ENCODE peak calls at places on chromosomes 2 and 18, in eight cellular contexts. G, R, C, S, X, F, I and O are unnamed samples.

GRCh38 chr18:45059695-45060094 is 379.0 kb downstream of the SETBP1 start:
- DNase-seq in G (no peak), R (peak; percentile 4), C (peak; percentile 88), S (peak; percentile 88), X (peak; percentile 21), F (peak; percentile 36), I (no peak), O (no peak)

GRCh38 chr18:75391275-75392115 is 36.0 kb downstream of the SMIM21 start:
- DNase-seq in G (no peak), R (no peak), C (no peak), S (no peak), X (no peak), F (no peak), I (no peak), O (no peak)

GRCh38 chr18:3994061-3994687 is 460.9 kb downstream of the DLGAP1 start:
- DNase-seq in G (no peak), R (no peak), C (no peak), S (no peak), X (no peak), F (no peak), I (no peak), O (no peak)

GRCh38 chr18:27483266-27483665 is 298.2 kb upstream of the CHST9 start:
- DNase-seq in G (no peak), R (no peak), C (no peak), S (no peak), X (no peak), F (no peak), I (no peak), O (peak; percentile 57)

GRCh38 chr2:41990688-41991087 is 57.1 kb upstream of the PKDCC start:
- DNase-seq in G (no peak), R (no peak), C (peak; percentile 75), S (peak; percentile 60), X (peak; percentile 37), F (no peak), I (no peak), O (no peak)

GRCh38 chr18:46459789-46460455 is 197.1 kb downstream of the LOXHD1 start:
- DNase-seq in G (no peak), R (no peak), C (no peak), S (no peak), X (no peak), F (no peak), I (no peak), O (peak; percentile 52)

GRCh38 chr2:215435261-215435808 is 533 bp downstream of the FN1 start:
- DNase-seq in G (no peak), R (no peak), C (no peak), S (peak; percentile 70), X (peak; percentile 24), F (peak; percentile 13), I (peak; percentile 65), O (peak; percentile 86)

GRCh38 chr2:204923957-204924356 is 378.7 kb downstream of the PARD3B start:
- DNase-seq in G (no peak), R (no peak), C (no peak), S (no peak), X (no peak), F (no peak), I (no peak), O (no peak)

GRCh38 chr2:61554604-61555003 is 16.4 kb upstream of the XPO1 start:
- DNase-seq in G (no peak), R (no peak), C (no peak), S (no peak), X (no peak), F (no peak), I (no peak), O (no peak)

GRCh38 chr2:15788458-15789229 is 151.7 kb upstream of the MYCN start:
- DNase-seq in G (no peak), R (no peak), C (no peak), S (no peak), X (no peak), F (no peak), I (no peak), O (peak; percentile 55)

GRCh38 chr2:191892391-191892790 is 45.5 kb upstream of the CAVIN2 start:
- DNase-seq in G (no peak), R (peak; percentile 40), C (peak; percentile 86), S (peak; percentile 78), X (no peak), F (no peak), I (no peak), O (no peak)

GRCh38 chr2:129758461-129759185 is 220.8 kb upstream of the RAB6C start:
- DNase-seq in G (peak; percentile 52), R (no peak), C (no peak), S (peak; percentile 41), X (no peak), F (no peak), I (no peak), O (no peak)

GRCh38 chr2:162126145-162126926 is 25.7 kb downstream of the GCG start:
- DNase-seq in G (no peak), R (no peak), C (peak; percentile 34), S (no peak), X (no peak), F (no peak), I (no peak), O (no peak)

GRCh38 chr2:18611604-18612003 is 22.2 kb upstream of the NT5C1B start:
- DNase-seq in G (no peak), R (no peak), C (no peak), S (no peak), X (no peak), F (no peak), I (no peak), O (no peak)

GRCh38 chr18:11327656-11328055 is 178.3 kb upstream of the PIEZO2 start:
- DNase-seq in G (no peak), R (no peak), C (peak; percentile 17), S (peak; percentile 33), X (no peak), F (no peak), I (no peak), O (no peak)

GRCh38 chr2:231159306-231159705 is 34.5 kb upstream of the HTR2B start:
- DNase-seq in G (no peak), R (no peak), C (no peak), S (no peak), X (no peak), F (no peak), I (no peak), O (no peak)

GRCh38 chr2:158599609-158600008 is 142.9 kb downstream of the PKP4 start:
- DNase-seq in G (no peak), R (no peak), C (no peak), S (peak; percentile 3), X (no peak), F (no peak), I (no peak), O (no peak)

GRCh38 chr2:27446057-27446456 is 3.9 kb downstream of the KRTCAP3 start:
- DNase-seq in G (no peak), R (no peak), C (no peak), S (no peak), X (no peak), F (no peak), I (peak; percentile 74), O (no peak)

GRCh38 chr2:186559848-186560247 is 30.0 kb upstream of the ITGAV start:
- DNase-seq in G (no peak), R (no peak), C (no peak), S (no peak), X (no peak), F (no peak), I (no peak), O (no peak)

GRCh38 chr2:217090024-217090473 is 230.2 kb upstream of the TNP1 start:
- DNase-seq in G (no peak), R (no peak), C (peak; percentile 28), S (peak; percentile 43), X (no peak), F (peak; percentile 42), I (no peak), O (no peak)

GRCh38 chr2:230602562-230603230 is 109.9 kb upstream of the CAB39 start:
- DNase-seq in G (no peak), R (no peak), C (no peak), S (no peak), X (no peak), F (no peak), I (no peak), O (no peak)

GRCh38 chr2:208135794-208136369 is 6.3 kb upstream of the CRYGC start:
- DNase-seq in G (no peak), R (no peak), C (no peak), S (no peak), X (no peak), F (no peak), I (peak; percentile 72), O (no peak)

GRCh38 chr2:113136828-113137775 is 9.7 kb downstream of the IL1RN start:
- DNase-seq in G (peak; percentile 48), R (peak; percentile 30), C (peak; percentile 42), S (peak; percentile 64), X (peak; percentile 58), F (peak; percentile 60), I (peak; percentile 73), O (peak; percentile 63)
- H3K4me2 ChIP-seq in G (no peak overlapping the region), R (no peak overlapping the region), C (no peak overlapping the region), S (no peak overlapping the region), X (no peak overlapping the region), F (no peak overlapping the region), I (no peak overlapping the region), O (no peak overlapping the region)

DNA sequence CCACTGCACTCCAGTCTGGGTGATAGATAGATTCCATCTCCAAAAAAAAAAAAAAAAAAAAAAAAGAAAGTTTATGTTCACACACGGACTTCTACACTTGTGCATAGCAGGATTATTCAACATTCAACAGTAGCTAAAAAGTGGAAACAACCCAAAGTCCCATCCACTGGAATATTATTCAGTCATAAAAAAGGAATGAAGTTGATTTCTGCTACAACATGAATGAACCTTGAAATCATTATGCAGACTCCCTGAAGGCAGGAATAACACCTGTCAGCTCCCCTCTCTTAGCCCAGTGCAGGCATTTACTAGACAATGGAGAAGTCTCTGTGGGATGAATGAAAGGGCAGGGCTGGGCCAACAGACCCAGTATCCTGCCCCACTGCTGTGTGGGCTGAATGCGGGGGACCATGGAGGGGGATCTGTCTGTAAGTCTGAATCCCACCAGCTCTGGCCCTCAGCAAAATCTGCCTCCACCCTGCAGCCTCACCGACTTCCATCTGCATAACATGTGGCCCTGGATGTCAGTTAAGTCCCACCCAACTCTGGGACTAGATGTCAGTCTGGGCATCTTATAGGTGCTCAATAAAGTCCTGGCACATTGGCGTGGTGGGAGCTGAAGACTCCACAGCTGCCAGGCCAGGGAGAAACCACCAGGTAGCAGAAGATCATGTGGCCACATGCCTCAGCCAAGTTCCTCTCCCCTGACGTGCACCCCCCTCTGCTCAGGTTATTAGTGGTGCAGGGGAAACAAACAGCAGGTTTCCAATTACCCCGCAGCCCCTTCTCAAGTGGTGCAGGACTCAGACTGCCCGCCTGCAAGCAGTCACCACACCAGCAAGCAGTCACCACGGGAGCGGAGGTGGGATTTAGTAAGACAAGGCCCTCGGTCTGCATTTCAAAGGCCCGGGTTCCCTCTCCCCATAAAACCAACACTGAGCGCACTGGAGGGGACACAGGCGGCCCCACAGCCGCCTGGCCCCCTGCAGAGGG is 8.9 kb downstream of the ZFP36L2 start:
- DNase-seq in G (no peak), R (no peak), C (no peak), S (peak; percentile 25), X (no peak), F (no peak), I (peak; percentile 62), O (peak; percentile 87)
- H3K4me3 ChIP-seq in G (no peak overlapping the region), R (no peak overlapping the region), C (no peak overlapping the region), S (no peak overlapping the region), X (no peak overlapping the region), F (no peak overlapping the region), I (no peak overlapping the region), O (peak overlapping the region; percentile 23)

GRCh38 chr2:20586379-20586715 is 64.6 kb downstream of the HS1BP3 start:
- DNase-seq in G (no peak), R (no peak), C (no peak), S (no peak), X (no peak), F (no peak), I (no peak), O (no peak)
- H3K4me2 ChIP-seq in G (no peak overlapping the region), R (no peak overlapping the region), C (no peak overlapping the region), S (no peak overlapping the region), X (no peak overlapping the region), F (no peak overlapping the region), I (no peak overlapping the region), O (no peak overlapping the region)

GRCh38 chr2:239302808-239303557 is 97.8 kb downstream of the HDAC4 start:
- DNase-seq in G (no peak), R (no peak), C (no peak), S (no peak), X (no peak), F (no peak), I (no peak), O (no peak)
- H3K4me3 ChIP-seq in G (no peak overlapping the region), R (no peak overlapping the region), C (no peak overlapping the region), S (no peak overlapping the region), X (no peak overlapping the region), F (no peak overlapping the region), I (no peak overlapping the region), O (no peak overlapping the region)